ENCODE peak calls at places on chromosomes 4 and X, in eight cellular contexts. One of them, this sample, is unnamed.

GRCh38 chrX:152637649-152638442 is at the start of gene GABRQ:
- DNase-seq in OCI-LY7: no peak
- DNase-seq in cardiac muscle cell: peak; percentile 45
- DNase-seq in suprapubic skin: no peak
- DNase-seq in adrenal gland: peak; percentile 43
- DNase-seq in fibroblast of lung: peak; percentile 3
- DNase-seq in hepatocyte: peak; percentile 75
- DNase-seq in testis: peak; percentile 84
- DNase-seq in this sample: no peak

GRCh38 chr4:133156096-133156495 is 7.0 kb downstream of the PCDH10 start:
- DNase-seq in cardiac muscle cell: no peak
- DNase-seq in OCI-LY7: no peak
- DNase-seq in suprapubic skin: peak; percentile 45
- DNase-seq in fibroblast of lung: no peak
- DNase-seq in hepatocyte: no peak
- DNase-seq in testis: no peak
- DNase-seq in adrenal gland: no peak
- DNase-seq in this sample: no peak

GRCh38 chrX:133813991-133814390 is 171.4 kb downstream of the GPC3 start:
- DNase-seq in suprapubic skin: no peak
- DNase-seq in adrenal gland: no peak
- DNase-seq in hepatocyte: no peak
- DNase-seq in OCI-LY7: no peak
- DNase-seq in testis: no peak
- DNase-seq in fibroblast of lung: peak; percentile 5
- DNase-seq in cardiac muscle cell: no peak
- DNase-seq in this sample: no peak

GRCh38 chrX:109880629-109881028 is 122.3 kb upstream of the TMEM164 start:
- DNase-seq in hepatocyte: no peak
- DNase-seq in adrenal gland: no peak
- DNase-seq in suprapubic skin: no peak
- DNase-seq in fibroblast of lung: no peak
- DNase-seq in OCI-LY7: no peak
- DNase-seq in testis: no peak
- DNase-seq in cardiac muscle cell: no peak
- DNase-seq in this sample: no peak

GRCh38 chrX:51878056-51878455 is 15.4 kb upstream of the MAGED1 start:
- DNase-seq in cardiac muscle cell: peak; percentile 17
- DNase-seq in OCI-LY7: no peak
- DNase-seq in adrenal gland: no peak
- DNase-seq in fibroblast of lung: no peak
- DNase-seq in suprapubic skin: no peak
- DNase-seq in testis: no peak
- DNase-seq in hepatocyte: no peak
- DNase-seq in this sample: no peak

GRCh38 chr4:19947349-19947748 is 304.4 kb upstream of the SLIT2 start:
- DNase-seq in hepatocyte: no peak
- DNase-seq in fibroblast of lung: peak; percentile 87
- DNase-seq in OCI-LY7: no peak
- DNase-seq in adrenal gland: no peak
- DNase-seq in testis: no peak
- DNase-seq in suprapubic skin: no peak
- DNase-seq in cardiac muscle cell: peak; percentile 81
- DNase-seq in this sample: no peak

GRCh38 chr4:1746919-1747602 is 25.7 kb downstream of the TACC3 start:
- DNase-seq in adrenal gland: no peak
- DNase-seq in testis: peak; percentile 43
- DNase-seq in fibroblast of lung: no peak
- DNase-seq in suprapubic skin: no peak
- DNase-seq in cardiac muscle cell: peak; percentile 21
- DNase-seq in OCI-LY7: no peak
- DNase-seq in hepatocyte: no peak
- DNase-seq in this sample: no peak

GRCh38 chr4:18976884-18977283 is 955.3 kb upstream of the LCORL start:
- DNase-seq in suprapubic skin: no peak
- DNase-seq in testis: no peak
- DNase-seq in adrenal gland: no peak
- DNase-seq in cardiac muscle cell: no peak
- DNase-seq in hepatocyte: no peak
- DNase-seq in OCI-LY7: no peak
- DNase-seq in fibroblast of lung: no peak
- DNase-seq in this sample: no peak

GRCh38 chr4:8381814-8382581 is 58.5 kb downstream of the ACOX3 start:
- DNase-seq in OCI-LY7: no peak
- DNase-seq in testis: no peak
- DNase-seq in hepatocyte: no peak
- DNase-seq in fibroblast of lung: no peak
- DNase-seq in adrenal gland: no peak
- DNase-seq in cardiac muscle cell: no peak
- DNase-seq in suprapubic skin: no peak
- DNase-seq in this sample: no peak

GRCh38 chr4:8383451-8384160 is 56.9 kb downstream of the ACOX3 start:
- DNase-seq in OCI-LY7: no peak
- DNase-seq in testis: peak; percentile 19
- DNase-seq in hepatocyte: no peak
- DNase-seq in cardiac muscle cell: peak; percentile 48
- DNase-seq in suprapubic skin: no peak
- DNase-seq in adrenal gland: no peak
- DNase-seq in fibroblast of lung: peak; percentile 58
- DNase-seq in this sample: no peak

GRCh38 chr4:8384397-8385060 is 56.0 kb downstream of the ACOX3 start:
- DNase-seq in testis: no peak
- DNase-seq in suprapubic skin: no peak
- DNase-seq in hepatocyte: no peak
- DNase-seq in cardiac muscle cell: no peak
- DNase-seq in OCI-LY7: no peak
- DNase-seq in adrenal gland: no peak
- DNase-seq in fibroblast of lung: no peak
- DNase-seq in this sample: no peak

GRCh38 chr4:8385106-8385505 is 55.4 kb downstream of the ACOX3 start:
- DNase-seq in suprapubic skin: no peak
- DNase-seq in hepatocyte: no peak
- DNase-seq in cardiac muscle cell: no peak
- DNase-seq in fibroblast of lung: no peak
- DNase-seq in testis: no peak
- DNase-seq in adrenal gland: no peak
- DNase-seq in OCI-LY7: no peak
- DNase-seq in this sample: no peak

GRCh38 chr4:8383016-8383415 is 57.5 kb downstream of the ACOX3 start:
- DNase-seq in adrenal gland: no peak
- DNase-seq in hepatocyte: no peak
- DNase-seq in suprapubic skin: no peak
- DNase-seq in cardiac muscle cell: no peak
- DNase-seq in OCI-LY7: no peak
- DNase-seq in fibroblast of lung: no peak
- DNase-seq in testis: no peak
- DNase-seq in this sample: no peak
- H3K4me3 ChIP-seq in adrenal gland: no peak overlapping the region
- H3K4me3 ChIP-seq in hepatocyte: no peak overlapping the region
- H3K4me3 ChIP-seq in suprapubic skin: no peak overlapping the region
- H3K4me3 ChIP-seq in cardiac muscle cell: no peak overlapping the region
- H3K4me3 ChIP-seq in OCI-LY7: no peak overlapping the region
- H3K4me3 ChIP-seq in fibroblast of lung: no peak overlapping the region
- H3K4me3 ChIP-seq in testis: no peak overlapping the region
- H3K4me3 ChIP-seq in this sample: no peak overlapping the region

GRCh38 chr4:8545439-8545765 is 34.8 kb upstream of the GPR78 start:
- DNase-seq in testis: no peak
- DNase-seq in adrenal gland: no peak
- DNase-seq in OCI-LY7: no peak
- DNase-seq in fibroblast of lung: no peak
- DNase-seq in hepatocyte: no peak
- DNase-seq in cardiac muscle cell: no peak
- DNase-seq in suprapubic skin: peak; percentile 38
- DNase-seq in this sample: peak; percentile 16

GRCh38 chr4:8547912-8548730 is 32.1 kb upstream of the GPR78 start:
- DNase-seq in testis: no peak
- DNase-seq in OCI-LY7: no peak
- DNase-seq in adrenal gland: no peak
- DNase-seq in cardiac muscle cell: no peak
- DNase-seq in hepatocyte: no peak
- DNase-seq in suprapubic skin: no peak
- DNase-seq in fibroblast of lung: no peak
- DNase-seq in this sample: no peak

GRCh38 chr4:8546766-8547107 is 33.5 kb upstream of the GPR78 start:
- DNase-seq in fibroblast of lung: no peak
- DNase-seq in adrenal gland: no peak
- DNase-seq in cardiac muscle cell: no peak
- DNase-seq in OCI-LY7: no peak
- DNase-seq in suprapubic skin: no peak
- DNase-seq in testis: no peak
- DNase-seq in hepatocyte: no peak
- DNase-seq in this sample: no peak

GRCh38 chr4:8548731-8549351 is 31.4 kb upstream of the GPR78 start:
- DNase-seq in adrenal gland: no peak
- DNase-seq in cardiac muscle cell: no peak
- DNase-seq in fibroblast of lung: no peak
- DNase-seq in testis: no peak
- DNase-seq in suprapubic skin: no peak
- DNase-seq in hepatocyte: no peak
- DNase-seq in OCI-LY7: no peak
- DNase-seq in this sample: no peak

DNA sequence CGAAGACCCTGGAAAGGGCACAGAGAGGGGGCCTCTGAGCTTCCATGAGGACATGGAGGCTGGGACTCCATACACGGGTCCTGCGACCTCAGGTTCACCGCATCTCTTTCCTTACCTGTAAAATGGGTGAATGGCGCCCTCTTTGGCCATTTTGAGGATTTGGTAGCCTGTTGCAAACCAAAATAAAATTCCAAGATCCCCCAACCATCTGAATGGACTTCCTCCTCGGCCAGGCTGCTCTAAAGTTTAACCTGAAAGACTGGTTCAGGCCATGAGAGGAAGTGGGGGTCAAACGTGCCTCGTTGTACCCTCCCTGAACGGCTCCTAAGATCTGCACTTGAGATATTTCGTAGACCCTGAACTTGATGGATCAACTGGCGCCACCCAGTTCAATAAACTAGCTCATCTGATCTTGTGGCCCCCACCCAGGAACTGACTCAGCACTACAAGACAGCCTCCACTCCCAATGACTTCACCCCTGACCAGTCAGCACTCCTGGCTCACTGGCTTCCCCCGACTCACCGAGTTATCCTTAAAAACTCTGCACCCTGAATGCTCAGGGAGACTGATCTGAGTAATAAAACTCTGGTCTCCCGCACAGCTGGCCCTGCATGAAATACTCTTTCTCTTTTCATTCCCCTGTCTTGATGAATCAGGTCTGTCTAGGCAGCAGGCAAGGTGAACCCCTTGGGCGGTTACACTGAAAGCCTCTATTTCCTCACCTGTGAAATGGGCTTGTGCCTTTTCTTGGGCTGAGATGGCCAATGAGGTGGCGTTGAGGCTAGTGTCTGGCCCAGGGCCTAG is 32.9 kb upstream of the GPR78 start:
- DNase-seq in testis: no peak
- DNase-seq in OCI-LY7: peak; percentile 5
- DNase-seq in adrenal gland: no peak
- DNase-seq in hepatocyte: no peak
- DNase-seq in fibroblast of lung: peak; percentile 27
- DNase-seq in suprapubic skin: no peak
- DNase-seq in cardiac muscle cell: peak; percentile 46
- DNase-seq in this sample: no peak
- TF ChIP-seq CTCF in testis: peak; percentile 9
- TF ChIP-seq CTCF in OCI-LY7: peak; percentile 71
- TF ChIP-seq CTCF in adrenal gland: peak; percentile 53
- TF ChIP-seq CTCF in hepatocyte: peak; percentile 24
- TF ChIP-seq CTCF in fibroblast of lung: peak; percentile 15
- TF ChIP-seq CTCF in suprapubic skin: no peak
- TF ChIP-seq CTCF in cardiac muscle cell: peak; percentile 40
- TF ChIP-seq CTCF in this sample: peak; percentile 26

DNA sequence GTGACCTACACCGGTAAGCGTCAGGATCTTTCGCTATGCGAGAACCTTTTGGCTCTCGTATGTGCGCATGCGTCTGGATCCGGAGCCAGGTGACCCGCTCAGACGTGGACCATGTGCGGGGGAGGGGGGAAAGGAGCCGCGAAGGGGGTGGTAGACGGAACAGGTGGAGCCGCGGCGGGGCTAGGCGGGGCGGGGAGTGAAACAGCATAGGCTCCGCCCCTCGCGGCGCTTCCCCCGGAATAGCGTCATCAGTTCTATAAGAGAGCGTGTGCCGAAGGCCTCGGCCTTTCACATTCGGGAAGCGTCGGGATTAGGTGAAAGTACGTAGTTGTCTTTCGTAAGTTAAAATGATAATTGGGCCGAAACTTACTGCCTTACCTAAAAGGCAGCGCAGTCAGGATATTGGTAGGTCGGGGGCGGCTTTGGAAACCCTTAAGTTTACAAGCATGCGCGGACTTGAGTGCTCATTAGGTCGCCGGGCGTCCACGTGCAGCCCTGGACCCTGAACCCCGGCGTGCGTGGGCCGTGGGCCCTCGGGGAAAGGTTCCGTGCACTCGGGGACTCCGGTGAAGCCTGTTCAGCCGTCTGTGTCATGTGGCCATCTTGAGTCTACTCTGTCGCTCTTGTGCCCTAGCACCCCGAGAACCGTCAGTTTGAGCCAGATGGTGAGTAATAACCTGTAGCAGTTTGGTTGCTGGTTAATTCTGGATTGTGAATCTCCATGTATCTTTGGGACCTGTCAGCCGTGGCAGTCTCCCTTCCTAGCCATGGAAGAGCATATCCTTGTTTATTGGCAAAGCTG is 74.1 kb downstream of the PRSS12 start:
- DNase-seq in adrenal gland: peak; percentile 98
- DNase-seq in suprapubic skin: peak; percentile 97
- DNase-seq in testis: peak; percentile 98
- DNase-seq in cardiac muscle cell: peak; percentile 95
- DNase-seq in OCI-LY7: peak; percentile 94
- DNase-seq in fibroblast of lung: peak; percentile 93
- DNase-seq in hepatocyte: peak; percentile 99
- DNase-seq in this sample: peak; percentile 97
- H3K4me1 ChIP-seq in adrenal gland: peaks cover 22% of the 10 kb centered on the region
- H3K4me1 ChIP-seq in suprapubic skin: peaks cover 35% of the 10 kb centered on the region
- H3K4me1 ChIP-seq in testis: peaks cover 5% of the 10 kb centered on the region
- H3K4me1 ChIP-seq in cardiac muscle cell: no peaks in the 10 kb centered on the region
- H3K4me1 ChIP-seq in OCI-LY7: peaks cover 45% of the 10 kb centered on the region
- H3K4me1 ChIP-seq in fibroblast of lung: peaks cover 2% of the 10 kb centered on the region
- H3K4me1 ChIP-seq in hepatocyte: peaks cover 26% of the 10 kb centered on the region
- H3K4me1 ChIP-seq in this sample: no peaks in the 10 kb centered on the region

GRCh38 chrX:154749856-154750255 is 1.0 kb downstream of the GAB3 start:
- DNase-seq in cardiac muscle cell: peak; percentile 46
- DNase-seq in suprapubic skin: no peak
- DNase-seq in fibroblast of lung: no peak
- DNase-seq in hepatocyte: no peak
- DNase-seq in adrenal gland: no peak
- DNase-seq in OCI-LY7: no peak
- DNase-seq in testis: no peak
- DNase-seq in this sample: no peak
- H3K4me3 ChIP-seq in cardiac muscle cell: no peak overlapping the region
- H3K4me3 ChIP-seq in suprapubic skin: peak overlapping the region; percentile 50
- H3K4me3 ChIP-seq in fibroblast of lung: peak overlapping the region; percentile 53
- H3K4me3 ChIP-seq in hepatocyte: no peak overlapping the region
- H3K4me3 ChIP-seq in adrenal gland: no peak overlapping the region
- H3K4me3 ChIP-seq in OCI-LY7: no peak overlapping the region
- H3K4me3 ChIP-seq in testis: peak overlapping the region; percentile 55
- H3K4me3 ChIP-seq in this sample: peak overlapping the region; percentile 76

This sample was measured in ascending aorta.